ENCODE peak calls at places on chromosomes 16 and 17, in seven cellular contexts. One of them, this sample, is unnamed.
A peak's percentile ranks its signal among the peaks of the same experiment; 100 is the strongest.

GRCh38 chr16:11534262-11534661 is 52.5 kb downstream of the LITAF start:
- DNase-seq in ovary: no peak
- DNase-seq in breast epithelium: no peak
- DNase-seq in NB4: no peak
- DNase-seq in uterus: no peak
- DNase-seq in heart left ventricle: no peak
- DNase-seq in GM12892: no peak
- DNase-seq in this sample: no peak

GRCh38 chr17:56810846-56811775 is 22.6 kb downstream of the C17orf67 start:
- DNase-seq in ovary: no peak
- DNase-seq in breast epithelium: no peak
- DNase-seq in NB4: peak; percentile 63
- DNase-seq in uterus: no peak
- DNase-seq in heart left ventricle: no peak
- DNase-seq in GM12892: no peak
- DNase-seq in this sample: no peak

GRCh38 chr17:34556384-34556783 is 23.0 kb upstream of the TMEM132E start:
- DNase-seq in ovary: no peak
- DNase-seq in breast epithelium: no peak
- DNase-seq in NB4: peak; percentile 42
- DNase-seq in uterus: no peak
- DNase-seq in heart left ventricle: no peak
- DNase-seq in GM12892: no peak
- DNase-seq in this sample: no peak

GRCh38 chr17:1779571-1780074 is 17.8 kb downstream of the SERPINF1 start:
- DNase-seq in ovary: peak; percentile 92
- DNase-seq in breast epithelium: peak; percentile 78
- DNase-seq in NB4: no peak
- DNase-seq in uterus: peak; percentile 88
- DNase-seq in heart left ventricle: peak; percentile 82
- DNase-seq in GM12892: no peak
- DNase-seq in this sample: peak; percentile 73

GRCh38 chr16:84045001-84045817 is 2.6 kb upstream of the SLC38A8 start:
- DNase-seq in ovary: no peak
- DNase-seq in breast epithelium: no peak
- DNase-seq in NB4: no peak
- DNase-seq in uterus: no peak
- DNase-seq in heart left ventricle: no peak
- DNase-seq in GM12892: no peak
- DNase-seq in this sample: no peak

GRCh38 chr17:42844271-42844670 is at the start of gene AOC2:
- DNase-seq in ovary: no peak
- DNase-seq in breast epithelium: no peak
- DNase-seq in NB4: no peak
- DNase-seq in uterus: no peak
- DNase-seq in heart left ventricle: no peak
- DNase-seq in GM12892: no peak
- DNase-seq in this sample: no peak

GRCh38 chr17:61494325-61495160 is 42.3 kb downstream of the TBX4 start:
- DNase-seq in ovary: no peak
- DNase-seq in breast epithelium: no peak
- DNase-seq in NB4: no peak
- DNase-seq in uterus: no peak
- DNase-seq in heart left ventricle: no peak
- DNase-seq in GM12892: no peak
- DNase-seq in this sample: no peak

GRCh38 chr17:5410594-5411272 is 8.7 kb downstream of the NUP88 start:
- DNase-seq in ovary: no peak
- DNase-seq in breast epithelium: no peak
- DNase-seq in NB4: no peak
- DNase-seq in uterus: no peak
- DNase-seq in heart left ventricle: no peak
- DNase-seq in GM12892: no peak
- DNase-seq in this sample: no peak

GRCh38 chr16:66372078-66372897 is 5.8 kb downstream of the CDH5 start:
- DNase-seq in ovary: no peak
- DNase-seq in breast epithelium: no peak
- DNase-seq in NB4: no peak
- DNase-seq in uterus: no peak
- DNase-seq in heart left ventricle: no peak
- DNase-seq in GM12892: no peak
- DNase-seq in this sample: no peak

GRCh38 chr16:87138316-87138715 is 178.9 kb downstream of the C16orf95 start:
- DNase-seq in ovary: no peak
- DNase-seq in breast epithelium: no peak
- DNase-seq in NB4: no peak
- DNase-seq in uterus: no peak
- DNase-seq in heart left ventricle: no peak
- DNase-seq in GM12892: no peak
- DNase-seq in this sample: no peak

GRCh38 chr17:10729334-10730193 is at the start of gene TMEM220:
- DNase-seq in ovary: peak; percentile 90
- DNase-seq in breast epithelium: peak; percentile 73
- DNase-seq in NB4: peak; percentile 67
- DNase-seq in uterus: peak; percentile 84
- DNase-seq in heart left ventricle: peak; percentile 83
- DNase-seq in GM12892: peak; percentile 25
- DNase-seq in this sample: no peak

GRCh38 chr17:17783121-17783824 is 53.5 kb downstream of the SREBF1 start:
- DNase-seq in ovary: peak; percentile 86
- DNase-seq in breast epithelium: peak; percentile 67
- DNase-seq in NB4: peak; percentile 78
- DNase-seq in uterus: peak; percentile 76
- DNase-seq in heart left ventricle: peak; percentile 91
- DNase-seq in GM12892: no peak
- DNase-seq in this sample: no peak

GRCh38 chr17:1628856-1629646 is 417 bp upstream of the SLC43A2 start:
- DNase-seq in ovary: peak; percentile 95
- DNase-seq in breast epithelium: peak; percentile 95
- DNase-seq in NB4: no peak
- DNase-seq in uterus: peak; percentile 91
- DNase-seq in heart left ventricle: peak; percentile 95
- DNase-seq in GM12892: peak; percentile 98
- DNase-seq in this sample: peak; percentile 98

GRCh38 chr17:65535777-65536572 is 25.5 kb downstream of the AXIN2 start:
- DNase-seq in ovary: no peak
- DNase-seq in breast epithelium: no peak
- DNase-seq in NB4: no peak
- DNase-seq in uterus: no peak
- DNase-seq in heart left ventricle: no peak
- DNase-seq in GM12892: no peak
- DNase-seq in this sample: no peak

GRCh38 chr17:65531508-65532431 is 29.7 kb downstream of the AXIN2 start:
- DNase-seq in ovary: peak; percentile 88
- DNase-seq in breast epithelium: no peak
- DNase-seq in NB4: no peak
- DNase-seq in uterus: peak; percentile 84
- DNase-seq in heart left ventricle: peak; percentile 45
- DNase-seq in GM12892: no peak
- DNase-seq in this sample: no peak

GRCh38 chr17:65532491-65532890 is 29.0 kb downstream of the AXIN2 start:
- DNase-seq in ovary: no peak
- DNase-seq in breast epithelium: no peak
- DNase-seq in NB4: no peak
- DNase-seq in uterus: no peak
- DNase-seq in heart left ventricle: no peak
- DNase-seq in GM12892: no peak
- DNase-seq in this sample: no peak

GRCh38 chr17:65533056-65533745 is 28.2 kb downstream of the AXIN2 start:
- DNase-seq in ovary: no peak
- DNase-seq in breast epithelium: no peak
- DNase-seq in NB4: no peak
- DNase-seq in uterus: no peak
- DNase-seq in heart left ventricle: no peak
- DNase-seq in GM12892: no peak
- DNase-seq in this sample: no peak

GRCh38 chr17:65533855-65534457 is 27.5 kb downstream of the AXIN2 start:
- DNase-seq in ovary: no peak
- DNase-seq in breast epithelium: no peak
- DNase-seq in NB4: no peak
- DNase-seq in uterus: no peak
- DNase-seq in heart left ventricle: no peak
- DNase-seq in GM12892: no peak
- DNase-seq in this sample: no peak
- TF ChIP-seq POLR2A in ovary: no peak
- TF ChIP-seq POLR2A in breast epithelium: no peak
- TF ChIP-seq POLR2A in NB4: no peak
- TF ChIP-seq POLR2A in uterus: no peak
- TF ChIP-seq POLR2A in heart left ventricle: no peak
- TF ChIP-seq POLR2A in GM12892: no peak
- TF ChIP-seq POLR2A in this sample: no peak

GRCh38 chr16:50273888-50274770 is 7.8 kb downstream of the ADCY7 start:
- DNase-seq in ovary: peak; percentile 32
- DNase-seq in breast epithelium: no peak
- DNase-seq in NB4: peak; percentile 94
- DNase-seq in uterus: no peak
- DNase-seq in heart left ventricle: no peak
- DNase-seq in GM12892: peak; percentile 91
- DNase-seq in this sample: no peak
- TF ChIP-seq POLR2A in ovary: no peak
- TF ChIP-seq POLR2A in breast epithelium: no peak
- TF ChIP-seq POLR2A in NB4: peak; percentile 9
- TF ChIP-seq POLR2A in uterus: no peak
- TF ChIP-seq POLR2A in heart left ventricle: no peak
- TF ChIP-seq POLR2A in GM12892: peak; percentile 74
- TF ChIP-seq POLR2A in this sample: no peak

GRCh38 chr17:20032636-20033035 is 23.5 kb downstream of the SPECC1 start:
- DNase-seq in ovary: no peak
- DNase-seq in breast epithelium: no peak
- DNase-seq in NB4: peak; percentile 35
- DNase-seq in uterus: no peak
- DNase-seq in heart left ventricle: no peak
- DNase-seq in GM12892: no peak
- DNase-seq in this sample: no peak

GRCh38 chr17:20022701-20023100 is 13.5 kb downstream of the SPECC1 start:
- DNase-seq in ovary: no peak
- DNase-seq in breast epithelium: no peak
- DNase-seq in NB4: no peak
- DNase-seq in uterus: no peak
- DNase-seq in heart left ventricle: no peak
- DNase-seq in GM12892: no peak
- DNase-seq in this sample: no peak

GRCh38 chr17:20028436-20028835 is 19.3 kb downstream of the SPECC1 start:
- DNase-seq in ovary: no peak
- DNase-seq in breast epithelium: no peak
- DNase-seq in NB4: peak; percentile 83
- DNase-seq in uterus: no peak
- DNase-seq in heart left ventricle: no peak
- DNase-seq in GM12892: no peak
- DNase-seq in this sample: no peak

DNA sequence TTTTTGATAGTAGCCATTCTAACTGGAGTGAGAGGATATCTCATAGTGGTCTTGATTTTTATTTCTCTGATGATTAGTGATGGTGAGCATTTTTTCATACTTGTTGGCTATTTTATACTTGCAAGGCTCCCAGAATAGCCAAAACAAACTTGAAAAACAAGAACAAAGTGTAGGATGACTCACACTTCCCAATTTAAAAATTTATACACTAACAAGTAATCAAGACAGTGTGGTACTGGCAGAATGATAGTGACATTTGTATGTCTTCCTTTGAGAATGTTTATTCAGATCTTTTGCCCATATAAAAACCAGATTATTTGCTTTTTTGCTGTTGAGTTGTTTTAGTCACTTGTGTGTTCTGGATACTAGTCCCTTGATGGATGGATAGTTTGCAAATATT is 17.8 kb downstream of the SPECC1 start:
- DNase-seq in ovary: no peak
- DNase-seq in breast epithelium: no peak
- DNase-seq in NB4: peak; percentile 27
- DNase-seq in uterus: no peak
- DNase-seq in heart left ventricle: no peak
- DNase-seq in GM12892: no peak
- DNase-seq in this sample: no peak
- TF ChIP-seq POLR2A in ovary: no peak
- TF ChIP-seq POLR2A in breast epithelium: no peak
- TF ChIP-seq POLR2A in NB4: no peak
- TF ChIP-seq POLR2A in uterus: no peak
- TF ChIP-seq POLR2A in heart left ventricle: no peak
- TF ChIP-seq POLR2A in GM12892: no peak
- TF ChIP-seq POLR2A in this sample: no peak

GRCh38 chr17:82230627-82231311 is 1.9 kb downstream of the SLC16A3 start:
- DNase-seq in ovary: peak; percentile 92
- DNase-seq in breast epithelium: no peak
- DNase-seq in NB4: peak; percentile 89
- DNase-seq in uterus: peak; percentile 91
- DNase-seq in heart left ventricle: peak; percentile 90
- DNase-seq in GM12892: peak; percentile 81
- DNase-seq in this sample: no peak

GRCh38 chr17:82227629-82228277 is 1.1 kb upstream of the SLC16A3 start:
- DNase-seq in ovary: no peak
- DNase-seq in breast epithelium: no peak
- DNase-seq in NB4: no peak
- DNase-seq in uterus: no peak
- DNase-seq in heart left ventricle: no peak
- DNase-seq in GM12892: no peak
- DNase-seq in this sample: no peak

GRCh38 chr17:82229686-82230626 is 1.1 kb downstream of the SLC16A3 start:
- DNase-seq in ovary: no peak
- DNase-seq in breast epithelium: no peak
- DNase-seq in NB4: peak; percentile 64
- DNase-seq in uterus: no peak
- DNase-seq in heart left ventricle: no peak
- DNase-seq in GM12892: no peak
- DNase-seq in this sample: no peak

GRCh38 chr17:82228278-82228841 is 482 bp upstream of the SLC16A3 start:
- DNase-seq in ovary: no peak
- DNase-seq in breast epithelium: no peak
- DNase-seq in NB4: peak; percentile 90
- DNase-seq in uterus: no peak
- DNase-seq in heart left ventricle: peak; percentile 79
- DNase-seq in GM12892: peak; percentile 84
- DNase-seq in this sample: no peak

DNA sequence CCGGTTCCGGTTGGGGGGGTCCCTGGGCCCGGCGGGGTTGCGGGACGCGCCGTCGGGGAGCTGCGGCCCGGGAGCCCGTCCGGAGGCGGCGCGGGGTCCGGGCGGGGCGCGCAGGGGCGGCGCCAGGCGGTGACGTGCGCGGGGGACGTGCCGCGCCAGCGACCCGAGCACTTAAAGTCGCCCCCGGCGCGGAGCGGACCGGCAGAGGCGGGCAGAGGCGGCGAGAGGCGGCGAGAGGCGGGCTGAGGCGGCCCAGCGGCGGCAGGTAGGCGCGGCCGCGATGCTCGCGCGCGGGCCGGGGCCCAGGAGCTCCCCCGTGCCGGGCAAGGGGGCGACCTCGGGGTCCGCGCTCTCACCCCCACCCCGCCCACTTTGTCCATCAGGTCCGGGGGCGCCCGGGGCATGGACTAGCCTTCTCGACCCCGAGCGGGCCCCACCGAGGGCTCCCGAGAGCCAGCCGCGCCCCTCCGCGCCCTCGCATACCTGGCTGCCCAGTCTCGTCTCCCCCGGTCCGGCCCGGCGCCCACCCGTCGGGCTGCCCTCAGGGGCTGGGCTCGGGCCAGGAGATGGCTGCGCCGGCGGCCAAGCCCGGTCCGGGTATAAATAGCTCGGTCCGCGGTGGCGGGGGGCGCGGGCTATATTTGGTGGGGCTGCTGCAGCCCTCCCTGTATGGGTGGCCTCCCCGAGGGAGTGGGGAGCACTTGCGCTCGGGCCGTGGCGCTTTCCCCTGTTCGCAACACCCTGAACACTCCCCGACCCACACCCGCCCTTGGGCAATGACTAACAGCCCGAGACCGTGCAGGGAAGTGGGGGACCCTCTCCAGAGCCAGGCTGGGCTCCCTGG is at the start of gene SLC16A3:
- DNase-seq in ovary: no peak
- DNase-seq in breast epithelium: no peak
- DNase-seq in NB4: peak; percentile 85
- DNase-seq in uterus: peak; percentile 58
- DNase-seq in heart left ventricle: peak; percentile 84
- DNase-seq in GM12892: peak; percentile 89
- DNase-seq in this sample: no peak
- TF ChIP-seq POLR2A in ovary: peak; percentile 21
- TF ChIP-seq POLR2A in breast epithelium: no peak
- TF ChIP-seq POLR2A in NB4: peak; percentile 94
- TF ChIP-seq POLR2A in uterus: peak; percentile 79
- TF ChIP-seq POLR2A in heart left ventricle: peak; percentile 85
- TF ChIP-seq POLR2A in GM12892: peak; percentile 98
- TF ChIP-seq POLR2A in this sample: peak; percentile 99

This sample was measured in H54.